ENCODE peak calls at places on chromosomes 3 and 15, in eight cellular contexts. T, H, N, F, E, D, V and R are unnamed samples.

GRCh38 chr3:4736284-4736861 is 242.9 kb upstream of the BHLHE40 start:
- DNase-seq in H (peak; percentile 44), N (no peak), T (no peak), D (no peak), E (peak; percentile 53), V (peak; percentile 50), F (no peak), R (peak; percentile 67)

GRCh38 chr3:188472331-188472730 is 318.4 kb downstream of the LPP start:
- DNase-seq in D (no peak), H (no peak), E (peak; percentile 59), F (no peak), V (peak; percentile 26), T (peak; percentile 26), N (no peak), R (peak; percentile 68)

GRCh38 chr3:158168996-158169573 is 59.2 kb downstream of the RSRC1 start:
- DNase-seq in N (no peak), H (no peak), D (no peak), F (no peak), E (peak; percentile 80), V (peak; percentile 21), T (peak; percentile 1), R (peak; percentile 79)

GRCh38 chr15:97963779-97964178 is 3.3 kb downstream of the ARRDC4 start:
- DNase-seq in T (no peak), V (no peak), D (no peak), N (no peak), F (no peak), H (no peak), E (no peak), R (no peak)

GRCh38 chr3:172074578-172074977 is 35.2 kb downstream of the FNDC3B start:
- DNase-seq in H (no peak), N (no peak), F (no peak), T (no peak), D (no peak), V (no peak), E (no peak), R (peak; percentile 28)

GRCh38 chr3:114626751-114627150 is 332.9 kb downstream of the TIGIT start:
- DNase-seq in T (no peak), H (no peak), D (no peak), F (no peak), N (no peak), E (peak; percentile 83), V (peak; percentile 34), R (peak; percentile 81)

GRCh38 chr3:196235452-196236122 is 19.3 kb downstream of the SLC51A start:
- DNase-seq in V (no peak), N (no peak), F (no peak), D (no peak), H (no peak), T (no peak), E (no peak), R (no peak)

GRCh38 chr3:76497636-76498035 is 542.3 kb upstream of the ROBO2 start:
- DNase-seq in V (peak; percentile 47), T (no peak), N (peak; percentile 77), E (peak; percentile 2), D (peak; percentile 96), H (no peak), F (peak; percentile 69), R (peak; percentile 24)

GRCh38 chr3:147393261-147393964 is 12.9 kb downstream of the ZIC4 start:
- DNase-seq in V (no peak), E (no peak), F (no peak), D (peak; percentile 94), N (peak; percentile 91), H (no peak), T (no peak), R (no peak)

DNA sequence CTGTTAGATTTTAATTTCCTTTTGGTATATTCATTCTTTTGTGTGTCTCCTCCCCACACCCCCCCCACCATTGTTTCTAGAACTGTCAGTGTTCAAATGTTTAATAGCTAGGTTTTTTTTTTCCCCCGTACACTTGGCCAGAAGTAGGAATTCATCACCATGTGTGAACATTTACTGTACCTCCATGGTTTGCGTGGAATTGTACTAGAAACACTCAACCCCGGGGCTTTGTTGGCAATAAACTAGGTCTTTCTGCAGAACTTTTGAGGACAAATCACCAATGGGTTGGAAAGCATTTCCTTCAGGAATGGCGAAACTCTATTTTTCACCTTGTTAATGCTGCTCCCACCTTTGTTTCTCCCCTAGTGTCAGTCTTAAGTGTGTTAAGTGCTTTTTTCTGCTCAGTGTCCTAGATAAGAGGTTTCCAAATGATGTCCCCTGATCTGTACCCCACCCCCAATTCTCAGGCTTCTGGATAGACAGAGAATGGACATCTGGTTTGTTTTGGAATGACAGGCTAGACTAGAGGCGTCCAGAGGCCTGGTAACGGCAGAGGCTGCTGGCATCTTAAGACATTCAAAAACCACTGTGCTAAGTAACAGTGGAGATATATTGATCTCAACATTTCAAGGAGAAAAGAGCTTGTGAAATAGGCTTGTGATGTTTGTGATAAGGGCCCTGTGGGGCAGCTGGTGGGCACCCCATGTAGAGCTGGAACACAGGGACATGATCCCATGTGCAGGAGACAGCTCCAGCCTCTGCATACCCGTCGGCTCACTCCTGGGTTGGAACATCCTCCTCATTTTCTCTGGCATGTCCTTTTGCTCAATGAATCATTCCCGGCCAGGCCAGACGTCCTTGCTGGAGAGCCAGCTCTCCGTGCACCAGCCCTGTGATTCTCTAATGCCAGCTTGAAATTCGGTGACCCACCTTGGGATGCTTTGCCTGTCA is 77.0 kb downstream of the SMAD3 start:
- DNase-seq in V (peak; percentile 81), F (no peak), E (peak; percentile 75), N (no peak), T (peak; percentile 92), H (no peak), D (no peak), R (peak; percentile 82)
- H4K20me1 ChIP-seq in V (peaks cover 23% of the 10 kb centered on the region), F (no peaks in the 10 kb centered on the region), E (no peaks in the 10 kb centered on the region), N (no peaks in the 10 kb centered on the region), T (no peaks in the 10 kb centered on the region), H (no peaks in the 10 kb centered on the region), D (no peaks in the 10 kb centered on the region), R (no peaks in the 10 kb centered on the region)

DNA sequence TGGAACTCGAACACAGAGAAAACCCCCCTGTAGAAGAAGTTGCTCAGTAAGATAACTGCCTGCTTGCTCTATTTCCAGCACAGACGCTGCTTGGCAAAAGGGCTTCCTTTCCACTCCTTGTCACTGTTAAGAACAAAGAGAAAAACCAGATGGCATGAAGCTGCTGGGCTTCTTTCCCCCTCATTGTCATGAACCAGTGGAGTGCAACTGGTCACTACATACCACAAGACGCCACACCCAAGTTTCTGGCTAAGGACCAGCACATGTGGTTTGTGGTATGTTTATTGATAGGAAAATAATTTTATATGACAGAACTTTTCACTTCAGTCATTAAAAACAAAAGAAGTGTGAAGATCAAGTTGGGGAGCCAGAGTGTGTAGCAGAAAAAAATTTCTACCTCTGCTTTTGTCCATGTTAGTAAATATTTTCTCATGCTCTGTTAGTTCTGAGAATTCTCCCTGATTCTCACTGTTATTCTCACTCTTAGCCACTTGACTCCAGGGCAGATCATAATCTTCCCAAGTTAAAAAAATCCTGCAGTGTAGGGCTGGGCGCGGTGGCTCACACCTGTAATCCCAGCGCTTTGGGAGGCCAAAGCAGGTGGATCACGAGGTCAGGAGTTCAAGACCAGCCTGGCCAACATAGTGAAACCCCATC is 37.9 kb downstream of the CLK3 start:
- DNase-seq in F (no peak), T (no peak), N (no peak), H (peak; percentile 27), V (peak; percentile 59), E (peak; percentile 85), D (no peak), R (peak; percentile 88)
- H4K20me1 ChIP-seq in F (peaks cover 10% of the 10 kb centered on the region), T (peaks cover 60% of the 10 kb centered on the region), N (no peaks in the 10 kb centered on the region), H (no peaks in the 10 kb centered on the region), V (peaks cover 48% of the 10 kb centered on the region), E (peaks cover 81% of the 10 kb centered on the region), D (peaks cover 14% of the 10 kb centered on the region), R (no peaks in the 10 kb centered on the region)

GRCh38 chr3:138356666-138357409 is 8.5 kb downstream of the MRAS start:
- DNase-seq in T (no peak), V (no peak), H (no peak), N (no peak), F (no peak), E (no peak), D (no peak), R (peak; percentile 17)

GRCh38 chr3:138360272-138361192 is 12.2 kb downstream of the MRAS start:
- DNase-seq in V (no peak), H (no peak), N (no peak), E (no peak), F (no peak), D (no peak), T (no peak), R (no peak)

GRCh38 chr3:138361193-138361525 is 12.8 kb downstream of the MRAS start:
- DNase-seq in N (no peak), H (no peak), V (no peak), E (no peak), D (no peak), T (no peak), F (no peak), R (no peak)

GRCh38 chr3:138359549-138360271 is 11.3 kb downstream of the MRAS start:
- DNase-seq in D (no peak), N (no peak), E (no peak), T (no peak), H (no peak), V (no peak), F (no peak), R (peak; percentile 16)

DNA sequence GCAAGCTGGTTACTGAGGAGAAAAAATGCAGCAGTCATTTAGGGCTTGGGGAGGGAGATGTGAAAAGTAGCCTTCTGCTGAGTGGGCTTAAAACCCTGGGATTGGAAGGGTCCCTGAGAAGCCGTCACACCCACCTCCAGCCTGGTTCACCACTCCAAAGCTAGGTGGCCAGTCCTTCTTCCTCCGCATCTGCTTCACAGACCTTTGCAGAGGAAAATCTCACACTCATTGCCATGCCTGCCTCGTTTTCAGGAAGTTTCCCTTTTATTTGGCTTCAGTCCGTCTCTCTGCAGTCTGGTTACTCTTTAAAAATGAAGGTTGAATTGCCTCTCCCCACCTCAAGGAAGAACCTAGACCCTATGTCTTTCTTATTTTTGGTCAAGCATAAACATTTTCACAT is 10.8 kb downstream of the MRAS start:
- DNase-seq in H (no peak), E (no peak), T (no peak), D (no peak), N (no peak), F (no peak), V (no peak), R (no peak)
- H4K20me1 ChIP-seq in H (no peaks in the 10 kb centered on the region), E (peaks cover 33% of the 10 kb centered on the region), T (peaks cover 48% of the 10 kb centered on the region), D (no peaks in the 10 kb centered on the region), N (no peaks in the 10 kb centered on the region), F (peaks cover 4% of the 10 kb centered on the region), V (peaks cover 11% of the 10 kb centered on the region), R (no peaks in the 10 kb centered on the region)

GRCh38 chr3:50171540-50172301 is 16.6 kb downstream of the SEMA3F start:
- DNase-seq in E (no peak), N (no peak), D (no peak), F (no peak), V (no peak), H (no peak), T (no peak), R (no peak)
- H4K20me1 ChIP-seq in E (no peaks in the 10 kb centered on the region), N (no peaks in the 10 kb centered on the region), D (peaks cover 11% of the 10 kb centered on the region), F (peaks cover 16% of the 10 kb centered on the region), V (no peaks in the 10 kb centered on the region), H (no peaks in the 10 kb centered on the region), T (no peaks in the 10 kb centered on the region), R (no peaks in the 10 kb centered on the region)

DNA sequence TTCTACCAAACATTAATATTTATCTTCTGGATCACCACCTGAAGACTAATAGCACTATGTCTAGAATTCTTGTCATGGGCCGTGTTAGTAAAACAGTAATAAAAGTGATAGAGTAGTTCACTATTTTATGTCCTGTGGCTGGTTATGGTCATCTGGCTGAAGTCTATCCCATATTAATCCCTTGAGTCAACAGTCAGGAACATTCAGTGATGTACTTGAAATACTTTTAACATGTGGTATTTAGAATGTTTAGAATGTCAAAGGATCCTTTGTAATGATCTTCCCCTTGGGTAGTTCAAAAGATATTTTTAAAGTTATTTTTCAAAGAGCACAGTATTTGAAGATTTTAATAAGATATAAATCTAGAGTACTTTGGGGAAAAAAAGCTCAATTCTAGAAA is 117.0 kb downstream of the MBNL1 start:
- DNase-seq in H (no peak), F (no peak), E (peak; percentile 88), N (no peak), V (peak; percentile 85), D (peak; percentile 43), T (no peak), R (peak; percentile 51)
- H4K20me1 ChIP-seq in H (peaks cover 17% of the 10 kb centered on the region), F (no peaks in the 10 kb centered on the region), E (peaks cover 39% of the 10 kb centered on the region), N (no peaks in the 10 kb centered on the region), V (peaks cover 30% of the 10 kb centered on the region), D (no peaks in the 10 kb centered on the region), T (peaks cover 46% of the 10 kb centered on the region), R (no peaks in the 10 kb centered on the region)